ENCODE peak calls at places on chromosomes 1 and 21, in eight cellular contexts. One of them, this sample, is unnamed. For H3K4me1, the result is how much of the 10 kb centered on the place peaks cover.

GRCh38 chr1:26786437-26787380 is 1.0 kb upstream of the PIGV start:
- DNase-seq in upper lobe of right lung: peak
- DNase-seq in adrenal gland: peak
- DNase-seq in CD4-positive, alpha-beta memory T cell: peak
- DNase-seq in prostate gland: peak
- DNase-seq in breast epithelium: peak
- DNase-seq in aorta: peak
- DNase-seq in transverse colon: peak
- DNase-seq in this sample: peak

GRCh38 chr1:177163844-177164379 is 600 bp downstream of the ASTN1 start:
- DNase-seq in transverse colon: no peak
- DNase-seq in adrenal gland: peak
- DNase-seq in aorta: no peak
- DNase-seq in CD4-positive, alpha-beta memory T cell: no peak
- DNase-seq in prostate gland: no peak
- DNase-seq in upper lobe of right lung: no peak
- DNase-seq in breast epithelium: no peak
- DNase-seq in this sample: peak

GRCh38 chr21:33964706-33965325 is 49.2 kb upstream of the ATP5PO start:
- DNase-seq in CD4-positive, alpha-beta memory T cell: no peak
- DNase-seq in breast epithelium: no peak
- DNase-seq in transverse colon: no peak
- DNase-seq in adrenal gland: no peak
- DNase-seq in aorta: no peak
- DNase-seq in upper lobe of right lung: no peak
- DNase-seq in prostate gland: no peak
- DNase-seq in this sample: no peak

GRCh38 chr21:20739421-20739820 is 258.8 kb upstream of the NCAM2 start:
- DNase-seq in adrenal gland: no peak
- DNase-seq in transverse colon: no peak
- DNase-seq in CD4-positive, alpha-beta memory T cell: no peak
- DNase-seq in aorta: no peak
- DNase-seq in upper lobe of right lung: no peak
- DNase-seq in breast epithelium: no peak
- DNase-seq in prostate gland: no peak
- DNase-seq in this sample: peak

GRCh38 chr21:28776251-28776650 is 216.4 kb downstream of the LTN1 start:
- DNase-seq in transverse colon: no peak
- DNase-seq in upper lobe of right lung: no peak
- DNase-seq in breast epithelium: no peak
- DNase-seq in aorta: no peak
- DNase-seq in CD4-positive, alpha-beta memory T cell: no peak
- DNase-seq in adrenal gland: no peak
- DNase-seq in prostate gland: no peak
- DNase-seq in this sample: no peak

GRCh38 chr1:234597894-234598293 is 12.1 kb downstream of the IRF2BP2 start:
- DNase-seq in adrenal gland: peak
- DNase-seq in CD4-positive, alpha-beta memory T cell: peak
- DNase-seq in prostate gland: no peak
- DNase-seq in breast epithelium: no peak
- DNase-seq in upper lobe of right lung: no peak
- DNase-seq in transverse colon: peak
- DNase-seq in aorta: no peak
- DNase-seq in this sample: peak

GRCh38 chr1:234486858-234487830 is 8.2 kb upstream of the TARBP1 start:
- DNase-seq in prostate gland: peak
- DNase-seq in upper lobe of right lung: no peak
- DNase-seq in adrenal gland: no peak
- DNase-seq in CD4-positive, alpha-beta memory T cell: peak
- DNase-seq in aorta: no peak
- DNase-seq in breast epithelium: peak
- DNase-seq in transverse colon: peak
- DNase-seq in this sample: no peak

GRCh38 chr1:68495532-68495931 is 1.4 kb downstream of the DEPDC1 start:
- DNase-seq in upper lobe of right lung: no peak
- DNase-seq in prostate gland: no peak
- DNase-seq in CD4-positive, alpha-beta memory T cell: no peak
- DNase-seq in breast epithelium: no peak
- DNase-seq in transverse colon: no peak
- DNase-seq in aorta: no peak
- DNase-seq in adrenal gland: no peak
- DNase-seq in this sample: no peak

GRCh38 chr1:106049595-106049994 is 1006.9 kb upstream of the PRMT6 start:
- DNase-seq in aorta: no peak
- DNase-seq in CD4-positive, alpha-beta memory T cell: no peak
- DNase-seq in breast epithelium: no peak
- DNase-seq in adrenal gland: no peak
- DNase-seq in prostate gland: no peak
- DNase-seq in upper lobe of right lung: no peak
- DNase-seq in transverse colon: no peak
- DNase-seq in this sample: no peak

GRCh38 chr1:165279831-165280351 is 76.6 kb downstream of the LMX1A start:
- DNase-seq in aorta: no peak
- DNase-seq in breast epithelium: no peak
- DNase-seq in upper lobe of right lung: no peak
- DNase-seq in transverse colon: no peak
- DNase-seq in prostate gland: no peak
- DNase-seq in CD4-positive, alpha-beta memory T cell: no peak
- DNase-seq in adrenal gland: no peak
- DNase-seq in this sample: no peak

GRCh38 chr1:244180256-244180655 is 129.2 kb downstream of the ZBTB18 start:
- DNase-seq in transverse colon: no peak
- DNase-seq in CD4-positive, alpha-beta memory T cell: no peak
- DNase-seq in prostate gland: no peak
- DNase-seq in breast epithelium: no peak
- DNase-seq in adrenal gland: no peak
- DNase-seq in upper lobe of right lung: no peak
- DNase-seq in aorta: no peak
- DNase-seq in this sample: no peak

GRCh38 chr1:17789926-17790325 is 34.8 kb downstream of the ACTL8 start:
- DNase-seq in aorta: no peak
- DNase-seq in upper lobe of right lung: no peak
- DNase-seq in prostate gland: no peak
- DNase-seq in CD4-positive, alpha-beta memory T cell: no peak
- DNase-seq in breast epithelium: no peak
- DNase-seq in transverse colon: no peak
- DNase-seq in adrenal gland: no peak
- DNase-seq in this sample: no peak

GRCh38 chr1:70034403-70034802 is 171.0 kb downstream of the LRRC40 start:
- DNase-seq in upper lobe of right lung: no peak
- DNase-seq in CD4-positive, alpha-beta memory T cell: no peak
- DNase-seq in prostate gland: no peak
- DNase-seq in transverse colon: no peak
- DNase-seq in aorta: no peak
- DNase-seq in breast epithelium: no peak
- DNase-seq in adrenal gland: no peak
- DNase-seq in this sample: peak

GRCh38 chr1:117034791-117035290 is 25.3 kb upstream of the TTF2 start:
- DNase-seq in prostate gland: no peak
- DNase-seq in CD4-positive, alpha-beta memory T cell: no peak
- DNase-seq in upper lobe of right lung: no peak
- DNase-seq in aorta: no peak
- DNase-seq in transverse colon: no peak
- DNase-seq in breast epithelium: no peak
- DNase-seq in adrenal gland: no peak
- DNase-seq in this sample: no peak

GRCh38 chr21:46599251-46599572 is 5.7 kb downstream of the S100B start:
- DNase-seq in transverse colon: no peak
- DNase-seq in aorta: peak
- DNase-seq in upper lobe of right lung: no peak
- DNase-seq in adrenal gland: peak
- DNase-seq in CD4-positive, alpha-beta memory T cell: no peak
- DNase-seq in breast epithelium: no peak
- DNase-seq in prostate gland: no peak
- DNase-seq in this sample: no peak

GRCh38 chr1:162541619-162542141 is 19.8 kb upstream of the UAP1 start:
- DNase-seq in breast epithelium: no peak
- DNase-seq in CD4-positive, alpha-beta memory T cell: no peak
- DNase-seq in prostate gland: no peak
- DNase-seq in aorta: peak
- DNase-seq in transverse colon: peak
- DNase-seq in adrenal gland: no peak
- DNase-seq in upper lobe of right lung: no peak
- DNase-seq in this sample: no peak

GRCh38 chr1:39960461-39960958 is 5.6 kb downstream of the MFSD2A start:
- DNase-seq in CD4-positive, alpha-beta memory T cell: peak
- DNase-seq in adrenal gland: peak
- DNase-seq in aorta: peak
- DNase-seq in transverse colon: peak
- DNase-seq in prostate gland: peak
- DNase-seq in upper lobe of right lung: peak
- DNase-seq in breast epithelium: peak
- DNase-seq in this sample: no peak

GRCh38 chr1:12015001-12015491 is 4.3 kb upstream of the MIIP start:
- DNase-seq in breast epithelium: no peak
- DNase-seq in upper lobe of right lung: no peak
- DNase-seq in aorta: no peak
- DNase-seq in transverse colon: no peak
- DNase-seq in adrenal gland: no peak
- DNase-seq in CD4-positive, alpha-beta memory T cell: no peak
- DNase-seq in prostate gland: no peak
- DNase-seq in this sample: no peak

GRCh38 chr1:56135069-56135863 is 444.1 kb downstream of the PLPP3 start:
- DNase-seq in CD4-positive, alpha-beta memory T cell: no peak
- DNase-seq in adrenal gland: no peak
- DNase-seq in breast epithelium: no peak
- DNase-seq in prostate gland: no peak
- DNase-seq in upper lobe of right lung: no peak
- DNase-seq in transverse colon: no peak
- DNase-seq in aorta: no peak
- DNase-seq in this sample: no peak

GRCh38 chr1:155009221-155009711 is 6.7 kb downstream of the ZBTB7B start:
- DNase-seq in upper lobe of right lung: no peak
- DNase-seq in prostate gland: no peak
- DNase-seq in CD4-positive, alpha-beta memory T cell: no peak
- DNase-seq in aorta: no peak
- DNase-seq in adrenal gland: peak
- DNase-seq in transverse colon: no peak
- DNase-seq in breast epithelium: no peak
- DNase-seq in this sample: no peak
- H3K4me1 ChIP-seq in upper lobe of right lung: half or more
- H3K4me1 ChIP-seq in prostate gland: under half
- H3K4me1 ChIP-seq in CD4-positive, alpha-beta memory T cell: half or more
- H3K4me1 ChIP-seq in aorta: under half
- H3K4me1 ChIP-seq in adrenal gland: half or more
- H3K4me1 ChIP-seq in transverse colon: half or more
- H3K4me1 ChIP-seq in breast epithelium: under half
- H3K4me1 ChIP-seq in this sample: under half

GRCh38 chr1:71787699-71788098 is 494.6 kb downstream of the NEGR1 start:
- DNase-seq in upper lobe of right lung: no peak
- DNase-seq in aorta: no peak
- DNase-seq in breast epithelium: no peak
- DNase-seq in CD4-positive, alpha-beta memory T cell: no peak
- DNase-seq in adrenal gland: no peak
- DNase-seq in prostate gland: no peak
- DNase-seq in transverse colon: no peak
- DNase-seq in this sample: no peak
- H3K4me1 ChIP-seq in upper lobe of right lung: under half
- H3K4me1 ChIP-seq in aorta: under half
- H3K4me1 ChIP-seq in breast epithelium: under half
- H3K4me1 ChIP-seq in CD4-positive, alpha-beta memory T cell: under half
- H3K4me1 ChIP-seq in adrenal gland: under half
- H3K4me1 ChIP-seq in prostate gland: under half
- H3K4me1 ChIP-seq in transverse colon: under half
- H3K4me1 ChIP-seq in this sample: under half

DNA sequence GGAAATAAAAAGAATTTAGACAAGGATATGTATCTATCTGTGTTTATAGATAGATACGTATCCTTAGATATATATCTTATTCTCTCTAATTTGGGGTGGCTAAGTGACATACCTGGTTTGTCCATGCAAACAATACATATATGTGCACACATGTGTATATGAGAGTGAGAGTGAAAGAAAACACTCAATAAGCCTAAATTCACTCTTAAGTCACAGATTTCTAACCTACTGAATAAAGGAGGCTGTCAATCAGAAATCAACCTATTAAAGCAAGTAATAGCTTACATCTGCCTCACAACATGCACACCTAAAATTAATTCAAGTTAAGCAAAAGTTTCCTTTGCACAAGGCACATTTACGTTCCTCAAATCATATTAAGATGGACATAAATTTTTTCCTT is 106.9 kb upstream of the LBR start:
- DNase-seq in adrenal gland: no peak
- DNase-seq in prostate gland: no peak
- DNase-seq in aorta: no peak
- DNase-seq in upper lobe of right lung: no peak
- DNase-seq in CD4-positive, alpha-beta memory T cell: no peak
- DNase-seq in breast epithelium: no peak
- DNase-seq in transverse colon: no peak
- DNase-seq in this sample: no peak
- H3K4me1 ChIP-seq in adrenal gland: under half
- H3K4me1 ChIP-seq in prostate gland: under half
- H3K4me1 ChIP-seq in aorta: under half
- H3K4me1 ChIP-seq in upper lobe of right lung: under half
- H3K4me1 ChIP-seq in CD4-positive, alpha-beta memory T cell: under half
- H3K4me1 ChIP-seq in breast epithelium: under half
- H3K4me1 ChIP-seq in transverse colon: under half
- H3K4me1 ChIP-seq in this sample: under half

GRCh38 chr1:228039504-228039903 is 32.7 kb downstream of the WNT3A start:
- DNase-seq in adrenal gland: no peak
- DNase-seq in upper lobe of right lung: peak
- DNase-seq in breast epithelium: no peak
- DNase-seq in aorta: peak
- DNase-seq in prostate gland: no peak
- DNase-seq in CD4-positive, alpha-beta memory T cell: no peak
- DNase-seq in transverse colon: no peak
- DNase-seq in this sample: no peak

GRCh38 chr1:228039986-228040385 is 33.2 kb downstream of the WNT3A start:
- DNase-seq in prostate gland: no peak
- DNase-seq in upper lobe of right lung: peak
- DNase-seq in CD4-positive, alpha-beta memory T cell: no peak
- DNase-seq in adrenal gland: no peak
- DNase-seq in aorta: peak
- DNase-seq in breast epithelium: no peak
- DNase-seq in transverse colon: no peak
- DNase-seq in this sample: no peak

GRCh38 chr1:228038387-228039005 is 31.7 kb downstream of the WNT3A start:
- DNase-seq in breast epithelium: no peak
- DNase-seq in prostate gland: no peak
- DNase-seq in upper lobe of right lung: peak
- DNase-seq in CD4-positive, alpha-beta memory T cell: no peak
- DNase-seq in transverse colon: no peak
- DNase-seq in adrenal gland: peak
- DNase-seq in aorta: peak
- DNase-seq in this sample: no peak

GRCh38 chr1:228037401-228038386 is 30.9 kb downstream of the WNT3A start:
- DNase-seq in upper lobe of right lung: peak
- DNase-seq in breast epithelium: no peak
- DNase-seq in CD4-positive, alpha-beta memory T cell: peak
- DNase-seq in adrenal gland: peak
- DNase-seq in transverse colon: no peak
- DNase-seq in prostate gland: no peak
- DNase-seq in aorta: peak
- DNase-seq in this sample: peak

DNA sequence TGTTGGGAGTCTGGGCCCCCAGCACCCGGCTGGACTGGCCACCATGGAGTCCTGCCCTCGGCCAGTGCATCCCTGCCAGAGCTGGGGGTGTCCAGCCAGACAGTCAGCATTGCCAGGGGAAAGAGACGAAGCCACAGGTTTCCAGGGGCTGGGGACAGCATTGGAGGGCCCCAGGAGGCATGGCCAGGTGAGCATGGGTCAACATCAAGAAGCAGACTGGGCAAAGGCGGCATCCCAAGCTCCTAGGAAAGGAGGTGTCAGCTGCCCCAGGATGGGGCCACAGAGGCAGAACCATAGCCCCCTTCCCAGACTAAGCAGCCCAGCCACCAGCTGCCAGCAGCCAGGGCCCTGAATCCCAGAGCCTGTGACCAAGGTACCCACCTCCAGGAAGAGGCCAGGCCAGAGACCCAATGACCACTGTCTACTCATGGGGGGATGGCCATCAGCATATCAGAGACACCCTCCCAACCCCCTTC is 32.2 kb downstream of the WNT3A start:
- DNase-seq in adrenal gland: no peak
- DNase-seq in CD4-positive, alpha-beta memory T cell: no peak
- DNase-seq in breast epithelium: no peak
- DNase-seq in aorta: peak
- DNase-seq in upper lobe of right lung: peak
- DNase-seq in transverse colon: no peak
- DNase-seq in prostate gland: no peak
- DNase-seq in this sample: no peak
- H3K4me1 ChIP-seq in adrenal gland: under half
- H3K4me1 ChIP-seq in CD4-positive, alpha-beta memory T cell: under half
- H3K4me1 ChIP-seq in breast epithelium: under half
- H3K4me1 ChIP-seq in aorta: under half
- H3K4me1 ChIP-seq in upper lobe of right lung: under half
- H3K4me1 ChIP-seq in transverse colon: under half
- H3K4me1 ChIP-seq in prostate gland: under half
- H3K4me1 ChIP-seq in this sample: under half